ENCODE peak calls at places on chromosomes 13 and 19, in seven cellular contexts. C is pancreas, L is heart left ventricle, Y is Caco-2, J is lower lobe of right lung, H is HAP-1, V is esophagus squamous epithelium. X is an unnamed sample.
A peak's percentile ranks its signal among the peaks of the same experiment; 100 is the strongest.

GRCh38 chr19:33734913-33735312 is 61.8 kb upstream of the KCTD15 start:
- DNase-seq in C (no peak), L (no peak), Y (no peak), J (no peak), H (no peak), V (no peak), X (no peak)

GRCh38 chr19:30136591-30136990 is 194.6 kb downstream of the URI1 start:
- DNase-seq in C (no peak), L (no peak), Y (no peak), J (no peak), H (peak; percentile 9), V (no peak), X (no peak)

GRCh38 chr19:5046339-5047039 is 77.6 kb downstream of the KDM4B start:
- DNase-seq in C (peak; percentile 93), L (no peak), Y (peak; percentile 67), J (peak; percentile 74), H (no peak), V (no peak), X (peak; percentile 75)

GRCh38 chr19:9872618-9873242 is 37.6 kb downstream of the PIN1 start:
- DNase-seq in C (no peak), L (no peak), Y (no peak), J (no peak), H (no peak), V (no peak), X (no peak)

GRCh38 chr13:94666065-94666464 is 46.3 kb downstream of the SOX21 start:
- DNase-seq in C (no peak), L (no peak), Y (no peak), J (no peak), H (no peak), V (no peak), X (no peak)

GRCh38 chr13:38401276-38401675 is 51.6 kb downstream of the UFM1 start:
- DNase-seq in C (no peak), L (no peak), Y (no peak), J (no peak), H (no peak), V (no peak), X (no peak)

GRCh38 chr19:56750658-56751057 is 79.1 kb upstream of the ZNF835 start:
- DNase-seq in C (no peak), L (no peak), Y (no peak), J (no peak), H (no peak), V (no peak), X (no peak)

GRCh38 chr13:80556291-80556690 is 215.4 kb upstream of the SPRY2 start:
- DNase-seq in C (no peak), L (no peak), Y (no peak), J (no peak), H (no peak), V (no peak), X (no peak)

GRCh38 chr13:39538826-39539555 is 64.0 kb downstream of the LHFPL6 start:
- DNase-seq in C (no peak), L (no peak), Y (no peak), J (no peak), H (no peak), V (no peak), X (peak; percentile 72)

GRCh38 chr13:110690516-110690915 is 15.4 kb downstream of the CARS2 start:
- DNase-seq in C (no peak), L (no peak), Y (no peak), J (no peak), H (no peak), V (no peak), X (peak; percentile 70)

GRCh38 chr13:51623473-51623872 is 39.2 kb downstream of the WDFY2 start:
- DNase-seq in C (no peak), L (no peak), Y (no peak), J (no peak), H (no peak), V (no peak), X (no peak)

GRCh38 chr13:51625555-51626345 is 41.5 kb downstream of the WDFY2 start:
- DNase-seq in C (peak; percentile 75), L (peak; percentile 66), Y (no peak), J (no peak), H (no peak), V (no peak), X (no peak)

GRCh38 chr13:51626749-51627148 is 42.5 kb downstream of the WDFY2 start:
- DNase-seq in C (peak; percentile 89), L (no peak), Y (no peak), J (no peak), H (no peak), V (no peak), X (no peak)

GRCh38 chr13:51624207-51624606 is 39.9 kb downstream of the WDFY2 start:
- DNase-seq in C (no peak), L (no peak), Y (no peak), J (no peak), H (no peak), V (no peak), X (no peak)

DNA sequence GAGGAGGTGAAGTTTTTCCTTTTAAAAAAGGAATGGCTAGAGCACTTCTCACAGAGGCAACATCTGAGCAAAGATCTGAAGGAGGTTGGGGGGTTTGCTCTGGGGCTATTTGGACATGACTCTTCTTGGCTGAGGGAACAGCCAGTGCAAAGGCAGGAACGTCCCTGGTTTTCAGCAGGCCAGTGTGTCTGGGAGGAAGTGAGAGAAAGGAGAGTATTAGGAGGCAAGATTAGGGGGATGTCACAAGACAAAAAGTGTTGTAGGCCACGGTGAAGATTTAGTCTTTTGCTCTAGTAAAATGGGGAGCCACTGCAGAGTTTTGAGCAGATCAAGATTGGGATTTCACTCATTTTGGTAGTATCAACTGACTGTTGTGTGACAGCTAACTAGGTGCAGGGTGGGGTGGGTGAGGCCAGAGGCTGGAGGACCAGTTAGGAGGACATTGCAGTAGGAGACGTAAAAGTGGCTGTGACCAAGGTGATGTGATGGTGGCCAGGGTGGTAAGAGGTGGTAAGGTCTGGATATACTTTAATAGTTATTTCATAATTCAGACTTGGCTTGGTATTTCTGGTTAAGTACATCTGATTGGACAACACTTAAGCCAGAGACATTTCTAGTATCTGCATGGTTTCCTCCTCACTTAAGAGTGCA is 40.6 kb downstream of the WDFY2 start:
- DNase-seq in C (no peak), L (no peak), Y (no peak), J (no peak), H (no peak), V (no peak), X (no peak)
- H3K4me1 ChIP-seq in C (peaks cover 17% of the 10 kb centered on the region), L (peaks cover 34% of the 10 kb centered on the region), Y (no peaks in the 10 kb centered on the region), J (peaks cover 42% of the 10 kb centered on the region), H (no peaks in the 10 kb centered on the region), V (peaks cover 16% of the 10 kb centered on the region), X (peaks cover 49% of the 10 kb centered on the region)

DNA sequence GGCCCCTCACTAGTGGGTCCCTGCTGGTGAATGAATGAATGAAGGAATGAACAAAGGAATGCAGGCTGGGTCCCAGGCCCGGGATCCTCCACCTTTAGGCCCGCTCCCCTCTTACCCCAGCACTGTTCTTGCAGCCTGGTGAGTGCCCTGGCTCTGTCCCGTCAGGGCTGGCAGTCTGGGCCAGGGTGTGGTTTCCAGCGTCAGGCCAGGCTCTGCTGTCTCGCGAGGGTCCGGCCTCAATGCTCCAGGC is 317 bp downstream of the LYL1 start:
- DNase-seq in C (no peak), L (no peak), Y (no peak), J (no peak), H (no peak), V (no peak), X (no peak)
- H3K4me1 ChIP-seq in C (peaks cover 7% of the 10 kb centered on the region), L (peaks cover 48% of the 10 kb centered on the region), Y (peaks cover 11% of the 10 kb centered on the region), J (peaks cover 75% of the 10 kb centered on the region), H (peaks cover under 1% of the 10 kb centered on the region), V (peaks cover 30% of the 10 kb centered on the region), X (no peaks in the 10 kb centered on the region)

GRCh38 chr13:113539176-113539575 is 45.4 kb upstream of the TFDP1 start:
- DNase-seq in C (no peak), L (no peak), Y (no peak), J (peak; percentile 24), H (no peak), V (no peak), X (no peak)

GRCh38 chr13:113537205-113537604 is 46.7 kb upstream of the DCUN1D2 start:
- DNase-seq in C (no peak), L (no peak), Y (no peak), J (peak; percentile 10), H (no peak), V (no peak), X (no peak)

GRCh38 chr13:113538689-113539058 is 45.9 kb upstream of the TFDP1 start:
- DNase-seq in C (no peak), L (no peak), Y (no peak), J (peak; percentile 18), H (no peak), V (no peak), X (no peak)

GRCh38 chr13:113536461-113537110 is 46.1 kb upstream of the DCUN1D2 start:
- DNase-seq in C (no peak), L (no peak), Y (no peak), J (peak; percentile 24), H (no peak), V (no peak), X (no peak)

DNA sequence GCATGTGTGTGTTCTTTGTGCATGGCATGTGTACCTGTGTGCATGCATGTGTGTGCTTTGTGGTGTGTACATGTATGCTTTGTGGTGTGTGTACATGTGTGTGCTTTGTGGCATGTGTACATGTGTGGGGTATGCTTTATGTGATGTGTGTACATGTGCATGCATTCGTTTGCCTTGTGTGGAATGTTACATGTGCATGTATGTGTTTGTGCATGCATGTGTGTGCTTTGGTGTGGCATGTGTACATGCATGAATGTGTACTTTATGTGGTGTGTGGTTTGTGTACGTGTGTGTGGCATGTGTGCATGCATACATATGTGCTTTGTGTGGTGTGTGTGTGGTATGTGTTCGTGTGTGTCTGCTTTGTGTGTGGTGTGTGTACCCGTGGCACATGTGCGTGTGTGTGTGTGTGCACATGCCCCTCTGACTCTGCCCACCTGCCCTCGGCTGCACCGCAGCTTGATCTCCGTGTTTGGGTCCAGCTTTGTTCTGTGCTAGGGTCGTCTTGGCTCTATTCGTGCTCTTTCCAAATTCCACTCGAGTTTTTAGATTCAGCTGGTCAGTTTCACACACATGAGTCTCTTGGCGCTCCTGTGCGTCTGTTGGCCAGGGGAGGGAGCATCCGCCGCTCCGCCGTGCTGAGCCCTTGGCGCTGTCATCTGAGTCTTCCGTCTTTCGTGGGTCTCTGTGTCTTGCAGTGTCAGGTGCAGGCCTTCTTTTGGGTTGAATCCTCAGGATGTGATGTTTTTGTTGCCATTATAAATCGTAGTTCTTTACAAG is 46.5 kb upstream of the TFDP1 start:
- DNase-seq in C (no peak), L (no peak), Y (no peak), J (peak; percentile 16), H (no peak), V (no peak), X (no peak)
- H3K4me1 ChIP-seq in C (no peaks in the 10 kb centered on the region), L (no peaks in the 10 kb centered on the region), Y (peaks cover 6% of the 10 kb centered on the region), J (no peaks in the 10 kb centered on the region), H (no peaks in the 10 kb centered on the region), V (no peaks in the 10 kb centered on the region), X (peaks cover 18% of the 10 kb centered on the region)

DNA sequence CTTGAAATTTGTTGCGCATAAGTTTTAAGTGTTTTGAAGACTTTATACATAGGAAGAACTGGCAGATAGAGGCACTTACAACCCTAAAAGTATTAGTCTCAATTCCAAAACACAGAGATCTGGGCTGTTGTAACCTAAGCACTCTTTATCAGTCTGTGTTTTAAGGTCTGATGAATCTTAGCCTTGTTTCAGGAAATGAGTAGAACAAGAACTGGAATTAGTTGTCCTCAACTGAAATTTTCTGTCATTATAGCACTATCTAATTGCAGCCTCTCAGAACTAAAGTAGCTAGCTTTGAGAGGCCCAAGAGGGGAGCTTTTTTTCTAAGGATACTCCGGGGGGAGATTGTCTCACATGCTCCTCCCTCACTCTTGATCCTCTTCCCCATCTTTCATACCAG is 13.0 kb downstream of the HNRNPM start:
- DNase-seq in C (no peak), L (no peak), Y (no peak), J (no peak), H (no peak), V (no peak), X (no peak)
- H3K4me1 ChIP-seq in C (peaks cover 45% of the 10 kb centered on the region), L (peaks cover 98% of the 10 kb centered on the region), Y (peaks cover 47% of the 10 kb centered on the region), J (peaks cover 91% of the 10 kb centered on the region), H (peaks cover 26% of the 10 kb centered on the region), V (peaks cover 23% of the 10 kb centered on the region), X (peaks cover 44% of the 10 kb centered on the region)

GRCh38 chr19:13063461-13064091 is 39.1 kb downstream of the LYL1 start:
- DNase-seq in C (no peak), L (no peak), Y (no peak), J (no peak), H (no peak), V (no peak), X (no peak)
- H3K4me1 ChIP-seq in C (peaks cover 15% of the 10 kb centered on the region), L (peaks cover 97% of the 10 kb centered on the region), Y (peaks cover 7% of the 10 kb centered on the region), J (peaks cover 97% of the 10 kb centered on the region), H (peaks cover 12% of the 10 kb centered on the region), V (peaks cover 37% of the 10 kb centered on the region), X (peaks cover 28% of the 10 kb centered on the region)

X was measured in SJSA1.